ENCODE peak calls at places on chromosomes 11 and 22, in four cellular contexts. One of them, this sample, is unnamed.

GRCh38 chr22:20579273-20580120 is 72.1 kb downstream of the MED15 start:
- DNase-seq in lung microvascular endothelial cell: no peak
- DNase-seq in stomach: no peak
- DNase-seq in left cardiac atrium: no peak
- DNase-seq in this sample: no peak

GRCh38 chr11:65560555-65561418 is 2.6 kb upstream of the LTBP3 start:
- DNase-seq in lung microvascular endothelial cell: no peak
- DNase-seq in stomach: peak; percentile 62
- DNase-seq in left cardiac atrium: peak; percentile 59
- DNase-seq in this sample: no peak

GRCh38 chr22:24051568-24051967 is 40.5 kb downstream of the CABIN1 start:
- DNase-seq in lung microvascular endothelial cell: peak; percentile 31
- DNase-seq in stomach: no peak
- DNase-seq in left cardiac atrium: peak; percentile 55
- DNase-seq in this sample: no peak

GRCh38 chr11:134802116-134802515 is 390.1 kb upstream of the B3GAT1 start:
- DNase-seq in lung microvascular endothelial cell: no peak
- DNase-seq in stomach: no peak
- DNase-seq in left cardiac atrium: no peak
- DNase-seq in this sample: no peak

GRCh38 chr11:1037506-1038055 is 1.1 kb upstream of the MUC6 start:
- DNase-seq in lung microvascular endothelial cell: no peak
- DNase-seq in stomach: no peak
- DNase-seq in left cardiac atrium: no peak
- DNase-seq in this sample: no peak

GRCh38 chr22:22480940-22481339 is 27.6 kb downstream of the ZNF280B start:
- DNase-seq in lung microvascular endothelial cell: no peak
- DNase-seq in stomach: no peak
- DNase-seq in left cardiac atrium: no peak
- DNase-seq in this sample: no peak

GRCh38 chr11:46252373-46252914 is 25.0 kb upstream of the CREB3L1 start:
- DNase-seq in lung microvascular endothelial cell: no peak
- DNase-seq in stomach: peak; percentile 67
- DNase-seq in left cardiac atrium: no peak
- DNase-seq in this sample: no peak

GRCh38 chr11:1744137-1744878 is 6.1 kb downstream of the IFITM10 start:
- DNase-seq in lung microvascular endothelial cell: peak; percentile 42
- DNase-seq in stomach: no peak
- DNase-seq in left cardiac atrium: peak; percentile 21
- DNase-seq in this sample: no peak

GRCh38 chr22:29080061-29080975 is 7.5 kb downstream of the KREMEN1 start:
- DNase-seq in lung microvascular endothelial cell: no peak
- DNase-seq in stomach: no peak
- DNase-seq in left cardiac atrium: no peak
- DNase-seq in this sample: peak; percentile 34

GRCh38 chr11:5922749-5923426 is 19.2 kb upstream of the OR56A3 start:
- DNase-seq in lung microvascular endothelial cell: no peak
- DNase-seq in stomach: no peak
- DNase-seq in left cardiac atrium: no peak
- DNase-seq in this sample: no peak

GRCh38 chr11:106202935-106203620 is 125.6 kb downstream of the AASDHPPT start:
- DNase-seq in lung microvascular endothelial cell: no peak
- DNase-seq in stomach: no peak
- DNase-seq in left cardiac atrium: no peak
- DNase-seq in this sample: no peak

GRCh38 chr11:85123752-85124231 is 503.4 kb downstream of the DLG2 start:
- DNase-seq in lung microvascular endothelial cell: no peak
- DNase-seq in stomach: no peak
- DNase-seq in left cardiac atrium: no peak
- DNase-seq in this sample: no peak

GRCh38 chr11:32830413-32830738 is 649 bp downstream of the PRRG4 start:
- DNase-seq in lung microvascular endothelial cell: peak; percentile 8
- DNase-seq in stomach: peak; percentile 65
- DNase-seq in left cardiac atrium: peak; percentile 25
- DNase-seq in this sample: peak; percentile 70

GRCh38 chr11:76288166-76288978 is 82.1 kb upstream of the WNT11 start:
- DNase-seq in lung microvascular endothelial cell: peak; percentile 44
- DNase-seq in stomach: no peak
- DNase-seq in left cardiac atrium: no peak
- DNase-seq in this sample: no peak

GRCh38 chr11:8812438-8812837 is 98.6 kb upstream of the AKIP1 start:
- DNase-seq in lung microvascular endothelial cell: peak; percentile 34
- DNase-seq in stomach: peak; percentile 90
- DNase-seq in left cardiac atrium: peak; percentile 47
- DNase-seq in this sample: no peak

GRCh38 chr11:134950692-134951304 is 538.8 kb upstream of the B3GAT1 start:
- DNase-seq in lung microvascular endothelial cell: no peak
- DNase-seq in stomach: no peak
- DNase-seq in left cardiac atrium: no peak
- DNase-seq in this sample: no peak

GRCh38 chr11:92556435-92556834 is 331.8 kb downstream of the FAT3 start:
- DNase-seq in lung microvascular endothelial cell: no peak
- DNase-seq in stomach: no peak
- DNase-seq in left cardiac atrium: no peak
- DNase-seq in this sample: no peak

GRCh38 chr22:48227341-48228018 is 1465.0 kb downstream of the TBC1D22A start:
- DNase-seq in lung microvascular endothelial cell: no peak
- DNase-seq in stomach: no peak
- DNase-seq in left cardiac atrium: no peak
- DNase-seq in this sample: no peak

GRCh38 chr11:5690736-5691135 is 1.1 kb downstream of the TRIM22 start:
- DNase-seq in lung microvascular endothelial cell: peak; percentile 17
- DNase-seq in stomach: no peak
- DNase-seq in left cardiac atrium: no peak
- DNase-seq in this sample: no peak

GRCh38 chr11:67400251-67400941 is 1.3 kb downstream of the PPP1CA start:
- DNase-seq in lung microvascular endothelial cell: no peak
- DNase-seq in stomach: no peak
- DNase-seq in left cardiac atrium: no peak
- DNase-seq in this sample: no peak

GRCh38 chr11:72682238-72682872 is 8.1 kb upstream of the PDE2A start:
- DNase-seq in lung microvascular endothelial cell: no peak
- DNase-seq in stomach: no peak
- DNase-seq in left cardiac atrium: no peak
- DNase-seq in this sample: no peak

GRCh38 chr22:27896251-27896650 is 22.8 kb downstream of the PITPNB start:
- DNase-seq in lung microvascular endothelial cell: no peak
- DNase-seq in stomach: no peak
- DNase-seq in left cardiac atrium: peak; percentile 39
- DNase-seq in this sample: no peak

GRCh38 chr11:93225642-93226041 is 27.9 kb upstream of the SLC36A4 start:
- DNase-seq in lung microvascular endothelial cell: peak; percentile 35
- DNase-seq in stomach: no peak
- DNase-seq in left cardiac atrium: no peak
- DNase-seq in this sample: no peak

GRCh38 chr22:46967445-46968358 is 205.3 kb downstream of the TBC1D22A start:
- DNase-seq in lung microvascular endothelial cell: no peak
- DNase-seq in stomach: peak; percentile 1
- DNase-seq in left cardiac atrium: no peak
- DNase-seq in this sample: no peak

GRCh38 chr22:24706732-24707476 is 67.6 kb downstream of the PIWIL3 start:
- DNase-seq in lung microvascular endothelial cell: no peak
- DNase-seq in stomach: no peak
- DNase-seq in left cardiac atrium: no peak
- DNase-seq in this sample: no peak

GRCh38 chr22:23696326-23696851 is 5.6 kb downstream of the RGL4 start:
- DNase-seq in lung microvascular endothelial cell: no peak
- DNase-seq in stomach: peak; percentile 51
- DNase-seq in left cardiac atrium: no peak
- DNase-seq in this sample: no peak

GRCh38 chr22:41838842-41839618 is 6.1 kb downstream of the SREBF2 start:
- DNase-seq in lung microvascular endothelial cell: no peak
- DNase-seq in stomach: no peak
- DNase-seq in left cardiac atrium: no peak
- DNase-seq in this sample: no peak

GRCh38 chr22:32574957-32575893 is 100.6 kb downstream of the FBXO7 start:
- DNase-seq in lung microvascular endothelial cell: no peak
- DNase-seq in stomach: no peak
- DNase-seq in left cardiac atrium: no peak
- DNase-seq in this sample: peak; percentile 46

GRCh38 chr11:86167499-86168161 is 76.9 kb upstream of the EED start:
- DNase-seq in lung microvascular endothelial cell: no peak
- DNase-seq in stomach: no peak
- DNase-seq in left cardiac atrium: no peak
- DNase-seq in this sample: no peak

GRCh38 chr11:109605006-109605405 is 183.0 kb downstream of the C11orf87 start:
- DNase-seq in lung microvascular endothelial cell: no peak
- DNase-seq in stomach: no peak
- DNase-seq in left cardiac atrium: no peak
- DNase-seq in this sample: no peak

This sample was measured in prostate gland.